ENCODE peak calls at places on chromosomes 13 and 19, in eight cellular contexts. D is activated T-cell treated with anti-CD3 and anti-CD28 coated beads, Interleukin-2, amount 50 U/mL, for 48 hours; V is ACHN; L is central memory CD4-positive, alpha-beta T cell; F is stimulated activated CD4-positive, alpha-beta T cell treated with anti-CD3 and anti-CD28 coated beads, TNF-alpha, amount 100 ng/mL, for 24 hours; W is omental fat pad; X is NCI-H69; K is breast epithelium. T is an unnamed sample.

GRCh38 chr13:112248406-112248760 is 127.8 kb upstream of the SPACA7 start:
- DNase-seq in K (no peak), D (no peak), F (no peak), L (no peak), X (peak), V (no peak), W (no peak), T (no peak)

GRCh38 chr13:102825921-102826706 is 19.7 kb upstream of the ERCC5 start:
- DNase-seq in D (no peak), F (no peak), V (peak), W (no peak), L (no peak), X (no peak), K (no peak), T (no peak)

GRCh38 chr13:23673354-23673753 is 103.1 kb downstream of the TNFRSF19 start:
- DNase-seq in W (no peak), V (no peak), D (no peak), X (no peak), F (no peak), L (no peak), K (no peak), T (peak)

GRCh38 chr19:40366697-40367561 is 18.4 kb downstream of the PLD3 start:
- DNase-seq in D (no peak), W (no peak), X (no peak), K (no peak), F (no peak), L (no peak), V (no peak), T (no peak)

GRCh38 chr19:47423203-47423882 is 4.0 kb upstream of the MEIS3 start:
- DNase-seq in D (no peak), L (no peak), F (no peak), X (no peak), V (no peak), W (no peak), K (no peak), T (no peak)

GRCh38 chr19:44051654-44052402 is at the start of gene ZNF223:
- DNase-seq in V (peak), K (peak), L (peak), X (peak), W (peak), D (peak), F (peak), T (peak)

GRCh38 chr13:74641586-74641985 is 507.4 kb upstream of the KLF12 start:
- DNase-seq in L (no peak), V (peak), D (no peak), K (no peak), W (no peak), X (no peak), F (no peak), T (no peak)

GRCh38 chr19:11284535-11284934 is 11.4 kb upstream of the TSPAN16 start:
- DNase-seq in D (no peak), V (no peak), K (no peak), F (no peak), L (no peak), X (no peak), W (no peak), T (no peak)

GRCh38 chr19:32091196-32091595 is 254.2 kb upstream of the ZNF507 start:
- DNase-seq in D (no peak), W (no peak), V (no peak), F (no peak), X (no peak), L (no peak), K (no peak), T (no peak)

GRCh38 chr13:43316997-43317396 is 293.6 kb downstream of the DNAJC15 start:
- DNase-seq in W (no peak), V (no peak), K (no peak), D (no peak), F (no peak), X (peak), L (no peak), T (no peak)

GRCh38 chr19:34838753-34839431 is 65.9 kb upstream of the ZNF599 start:
- DNase-seq in D (peak), K (no peak), L (no peak), V (no peak), F (peak), X (no peak), W (no peak), T (peak)

GRCh38 chr13:98517576-98518310 is 59.2 kb downstream of the STK24 start:
- DNase-seq in W (no peak), K (no peak), D (peak), F (no peak), X (no peak), L (peak), V (no peak), T (no peak)

GRCh38 chr19:16106121-16106520 is 5.6 kb upstream of the RAB8A start:
- DNase-seq in W (no peak), V (no peak), K (no peak), F (no peak), L (no peak), X (no peak), D (no peak), T (no peak)

GRCh38 chr19:22427587-22428298 is 5.6 kb upstream of the ZNF98 start:
- DNase-seq in F (no peak), K (peak), W (no peak), D (no peak), V (no peak), L (no peak), X (no peak), T (no peak)

GRCh38 chr19:18460313-18460712 is 22.4 kb upstream of the ISYNA1 start:
- DNase-seq in W (peak), F (no peak), V (no peak), K (no peak), X (no peak), L (no peak), D (no peak), T (no peak)

GRCh38 chr19:43610493-43610892 is 1.4 kb upstream of the SRRM5 start:
- DNase-seq in V (no peak), D (no peak), X (no peak), K (no peak), W (no peak), L (no peak), F (no peak), T (no peak)

GRCh38 chr13:30804474-30804873 is 69.1 kb downstream of the ALOX5AP start:
- DNase-seq in W (no peak), K (no peak), D (no peak), X (peak), L (no peak), V (no peak), F (no peak), T (peak)

GRCh38 chr19:4140237-4140711 is 13.2 kb upstream of the CREB3L3 start:
- DNase-seq in X (peak), W (no peak), L (no peak), D (peak), V (peak), K (no peak), F (no peak), T (peak)

GRCh38 chr13:37811441-37811840 is 58.1 kb downstream of the TRPC4 start:
- DNase-seq in W (no peak), F (no peak), L (no peak), D (no peak), V (no peak), K (no peak), X (no peak), T (no peak)

GRCh38 chr13:29959621-29960020 is 109.2 kb upstream of the UBL3 start:
- DNase-seq in W (no peak), V (no peak), K (no peak), D (no peak), X (no peak), L (no peak), F (no peak), T (no peak)

GRCh38 chr13:108463365-108463764 is 166.0 kb upstream of the MYO16 start:
- DNase-seq in K (no peak), V (peak), L (peak), X (no peak), F (no peak), W (no peak), D (no peak), T (peak)

GRCh38 chr19:17202249-17202648 is 12.9 kb upstream of the USE1 start:
- DNase-seq in F (peak), V (peak), X (no peak), W (no peak), D (peak), K (no peak), L (no peak), T (peak)

GRCh38 chr19:39240421-39240820 is 4.4 kb downstream of the IFNL3 start:
- DNase-seq in F (no peak), X (no peak), D (no peak), L (no peak), V (no peak), K (no peak), W (no peak), T (no peak)

GRCh38 chr19:48290923-48291700 is 21.2 kb downstream of the ZNF114 start:
- DNase-seq in F (peak), X (peak), K (peak), W (peak), D (peak), V (peak), L (peak), T (peak)

GRCh38 chr19:461664-462551 is 1.1 kb upstream of the SHC2 start:
- DNase-seq in K (no peak), F (no peak), X (peak), V (no peak), W (no peak), D (peak), L (no peak), T (peak)

GRCh38 chr19:46494936-46495788 is 505 bp downstream of the PNMA8B start:
- DNase-seq in V (no peak), W (no peak), D (no peak), F (no peak), L (no peak), X (no peak), K (no peak), T (no peak)

GRCh38 chr13:42330991-42331390 is 59.0 kb downstream of the AKAP11 start:
- DNase-seq in K (no peak), L (no peak), F (no peak), V (no peak), X (no peak), D (no peak), W (no peak), T (no peak)

GRCh38 chr13:27137759-27138158 is 33.9 kb downstream of the USP12 start:
- DNase-seq in D (no peak), W (no peak), K (no peak), X (no peak), L (no peak), F (no peak), V (no peak), T (no peak)

GRCh38 chr13:106038752-106039151 is 496.7 kb downstream of the EFNB2 start:
- DNase-seq in W (no peak), X (no peak), L (no peak), D (no peak), F (no peak), K (no peak), V (peak), T (no peak)

GRCh38 chr13:110293037-110293436 is 13.9 kb downstream of the COL4A1 start:
- DNase-seq in W (no peak), K (no peak), L (no peak), X (no peak), F (no peak), V (no peak), D (no peak), T (no peak)